ENCODE peak calls at places on chromosomes 12 and 14, in five cellular contexts. One of them, this sample, is unnamed.

GRCh38 chr12:121918679-121919038 is 267 bp downstream of the CFAP251 start:
- DNase-seq in activated gamma-delta T cell treated with Interleukin-2 at 50 U/mL for 16 hours: no peak
- DNase-seq in stimulated activated CD4-positive, alpha-beta T cell treated with anti-CD3 and anti-CD28 coated beads, Interleukin-15, amount 100 ng/mL, for 24 hours: no peak
- DNase-seq in Daoy: no peak
- DNase-seq in NCI-H2081: no peak
- DNase-seq in this sample: no peak

GRCh38 chr12:1804545-1805332 is 15.6 kb upstream of the LRTM2 start:
- DNase-seq in activated gamma-delta T cell treated with Interleukin-2 at 50 U/mL for 16 hours: peak
- DNase-seq in stimulated activated CD4-positive, alpha-beta T cell treated with anti-CD3 and anti-CD28 coated beads, Interleukin-15, amount 100 ng/mL, for 24 hours: peak
- DNase-seq in Daoy: peak
- DNase-seq in NCI-H2081: peak
- DNase-seq in this sample: peak

GRCh38 chr12:49873361-49873934 is 30.3 kb downstream of the FAIM2 start:
- DNase-seq in activated gamma-delta T cell treated with Interleukin-2 at 50 U/mL for 16 hours: no peak
- DNase-seq in stimulated activated CD4-positive, alpha-beta T cell treated with anti-CD3 and anti-CD28 coated beads, Interleukin-15, amount 100 ng/mL, for 24 hours: no peak
- DNase-seq in Daoy: no peak
- DNase-seq in NCI-H2081: no peak
- DNase-seq in this sample: no peak

GRCh38 chr12:28127455-28127854 is 62.8 kb upstream of the CCDC91 start:
- DNase-seq in activated gamma-delta T cell treated with Interleukin-2 at 50 U/mL for 16 hours: no peak
- DNase-seq in stimulated activated CD4-positive, alpha-beta T cell treated with anti-CD3 and anti-CD28 coated beads, Interleukin-15, amount 100 ng/mL, for 24 hours: no peak
- DNase-seq in Daoy: no peak
- DNase-seq in NCI-H2081: no peak
- DNase-seq in this sample: no peak

GRCh38 chr12:55654506-55655224 is 18.0 kb downstream of the OR10P1 start:
- DNase-seq in activated gamma-delta T cell treated with Interleukin-2 at 50 U/mL for 16 hours: no peak
- DNase-seq in stimulated activated CD4-positive, alpha-beta T cell treated with anti-CD3 and anti-CD28 coated beads, Interleukin-15, amount 100 ng/mL, for 24 hours: no peak
- DNase-seq in Daoy: no peak
- DNase-seq in NCI-H2081: no peak
- DNase-seq in this sample: no peak

GRCh38 chr14:54564071-54564798 is 2.7 kb upstream of the SAMD4A start:
- DNase-seq in activated gamma-delta T cell treated with Interleukin-2 at 50 U/mL for 16 hours: no peak
- DNase-seq in stimulated activated CD4-positive, alpha-beta T cell treated with anti-CD3 and anti-CD28 coated beads, Interleukin-15, amount 100 ng/mL, for 24 hours: no peak
- DNase-seq in Daoy: peak
- DNase-seq in NCI-H2081: peak
- DNase-seq in this sample: no peak

GRCh38 chr14:88895116-88895515 is 70.7 kb downstream of the TTC8 start:
- DNase-seq in activated gamma-delta T cell treated with Interleukin-2 at 50 U/mL for 16 hours: no peak
- DNase-seq in stimulated activated CD4-positive, alpha-beta T cell treated with anti-CD3 and anti-CD28 coated beads, Interleukin-15, amount 100 ng/mL, for 24 hours: no peak
- DNase-seq in Daoy: peak
- DNase-seq in NCI-H2081: peak
- DNase-seq in this sample: no peak

GRCh38 chr12:56333197-56333678 is 562 bp downstream of the PAN2 start:
- DNase-seq in activated gamma-delta T cell treated with Interleukin-2 at 50 U/mL for 16 hours: no peak
- DNase-seq in stimulated activated CD4-positive, alpha-beta T cell treated with anti-CD3 and anti-CD28 coated beads, Interleukin-15, amount 100 ng/mL, for 24 hours: no peak
- DNase-seq in Daoy: no peak
- DNase-seq in NCI-H2081: no peak
- DNase-seq in this sample: no peak

GRCh38 chr12:102955926-102956737 is 1.3 kb upstream of the ASCL1 start:
- DNase-seq in activated gamma-delta T cell treated with Interleukin-2 at 50 U/mL for 16 hours: no peak
- DNase-seq in stimulated activated CD4-positive, alpha-beta T cell treated with anti-CD3 and anti-CD28 coated beads, Interleukin-15, amount 100 ng/mL, for 24 hours: no peak
- DNase-seq in Daoy: no peak
- DNase-seq in NCI-H2081: peak
- DNase-seq in this sample: no peak

GRCh38 chr12:59808317-59808910 is 212.6 kb downstream of the SLC16A7 start:
- DNase-seq in activated gamma-delta T cell treated with Interleukin-2 at 50 U/mL for 16 hours: no peak
- DNase-seq in stimulated activated CD4-positive, alpha-beta T cell treated with anti-CD3 and anti-CD28 coated beads, Interleukin-15, amount 100 ng/mL, for 24 hours: no peak
- DNase-seq in Daoy: no peak
- DNase-seq in NCI-H2081: peak
- DNase-seq in this sample: no peak

GRCh38 chr12:72296389-72296788 is 24.2 kb downstream of the TRHDE start:
- DNase-seq in activated gamma-delta T cell treated with Interleukin-2 at 50 U/mL for 16 hours: no peak
- DNase-seq in stimulated activated CD4-positive, alpha-beta T cell treated with anti-CD3 and anti-CD28 coated beads, Interleukin-15, amount 100 ng/mL, for 24 hours: no peak
- DNase-seq in Daoy: peak
- DNase-seq in NCI-H2081: no peak
- DNase-seq in this sample: no peak

GRCh38 chr14:81449576-81449975 is 49.5 kb upstream of the STON2 start:
- DNase-seq in activated gamma-delta T cell treated with Interleukin-2 at 50 U/mL for 16 hours: no peak
- DNase-seq in stimulated activated CD4-positive, alpha-beta T cell treated with anti-CD3 and anti-CD28 coated beads, Interleukin-15, amount 100 ng/mL, for 24 hours: no peak
- DNase-seq in Daoy: no peak
- DNase-seq in NCI-H2081: no peak
- DNase-seq in this sample: no peak

GRCh38 chr12:106251636-106252035 is 3.8 kb upstream of the CKAP4 start:
- DNase-seq in activated gamma-delta T cell treated with Interleukin-2 at 50 U/mL for 16 hours: no peak
- DNase-seq in stimulated activated CD4-positive, alpha-beta T cell treated with anti-CD3 and anti-CD28 coated beads, Interleukin-15, amount 100 ng/mL, for 24 hours: no peak
- DNase-seq in Daoy: no peak
- DNase-seq in NCI-H2081: no peak
- DNase-seq in this sample: no peak